ENCODE peak calls at places on chromosome 1, in six cellular contexts. M is PC-9, L is adrenal gland, P is IMR-90, K is heart left ventricle, E is astrocyte. Z is an unnamed sample.
A peak's percentile ranks its signal among the peaks of the same experiment; 100 is the strongest.

GRCh38 chr1:2148691-2149090 is 45.9 kb downstream of the FAAP20 start:
- DNase-seq in M (no peak), L (no peak), E (no peak), P (no peak), K (peak; percentile 43), Z (no peak)

GRCh38 chr1:5658340-5659316 is 333.6 kb downstream of the NPHP4 start:
- DNase-seq in M (no peak), P (no peak), K (no peak), L (no peak), E (no peak), Z (no peak)

GRCh38 chr1:41738010-41738409 is 180.7 kb downstream of the HIVEP3 start:
- DNase-seq in M (no peak), E (no peak), L (no peak), K (no peak), P (no peak), Z (no peak)

GRCh38 chr1:204146965-204147364 is 4.9 kb downstream of the ETNK2 start:
- DNase-seq in L (no peak), E (no peak), M (no peak), P (no peak), K (no peak), Z (no peak)

GRCh38 chr1:36321119-36321951 is 2.1 kb downstream of the EVA1B start:
- DNase-seq in P (peak; percentile 94), K (peak; percentile 89), E (peak; percentile 52), M (no peak), L (peak; percentile 76), Z (no peak)

GRCh38 chr1:109912873-109913272 is 2.2 kb downstream of the CSF1 start:
- DNase-seq in M (no peak), K (no peak), P (peak; percentile 31), L (no peak), E (peak; percentile 58), Z (no peak)

GRCh38 chr1:92486251-92487077 is at the start of gene GFI1:
- DNase-seq in E (no peak), K (peak; percentile 25), L (no peak), M (no peak), P (no peak), Z (peak; percentile 36)

GRCh38 chr1:22247527-22248218 is 104.8 kb upstream of the WNT4 start:
- DNase-seq in L (no peak), K (no peak), M (no peak), P (no peak), E (no peak), Z (no peak)

GRCh38 chr1:206714331-206715058 is 29.8 kb downstream of the MAPKAPK2 start:
- DNase-seq in E (peak; percentile 45), L (peak; percentile 68), M (peak; percentile 92), P (peak; percentile 82), K (no peak), Z (peak; percentile 86)

GRCh38 chr1:12475947-12476346 is 142.1 kb downstream of the DHRS3 start:
- DNase-seq in L (no peak), M (peak; percentile 61), K (no peak), E (peak; percentile 92), P (peak; percentile 25), Z (no peak)

GRCh38 chr1:45512641-45513054 is 9.0 kb downstream of the PRDX1 start:
- DNase-seq in L (peak; percentile 69), P (peak; percentile 71), M (peak; percentile 55), K (peak; percentile 55), E (peak; percentile 44), Z (peak; percentile 57)

GRCh38 chr1:150548632-150549495 is at the start of gene ADAMTSL4:
- DNase-seq in K (peak; percentile 64), P (peak; percentile 78), E (peak; percentile 74), L (peak; percentile 85), M (peak; percentile 60), Z (peak; percentile 76)

GRCh38 chr1:231039161-231040018 is 664 bp downstream of the FAM89A start:
- DNase-seq in P (peak; percentile 37), L (peak; percentile 44), M (no peak), E (peak; percentile 20), K (peak; percentile 26), Z (peak; percentile 50)

GRCh38 chr1:159056069-159056698 is 20.4 kb downstream of the AIM2 start:
- DNase-seq in L (no peak), P (no peak), K (no peak), M (no peak), E (no peak), Z (no peak)

GRCh38 chr1:2355408-2356261 is 35.7 kb downstream of the MORN1 start:
- DNase-seq in P (no peak), L (no peak), E (no peak), K (no peak), M (no peak), Z (no peak)

GRCh38 chr1:67749263-67749843 is 64.4 kb downstream of the GADD45A start:
- DNase-seq in L (no peak), E (no peak), K (no peak), M (no peak), P (no peak), Z (no peak)

GRCh38 chr1:167912294-167912693 is 1.6 kb downstream of the ADCY10 start:
- DNase-seq in E (no peak), K (no peak), P (no peak), L (no peak), M (no peak), Z (no peak)

GRCh38 chr1:81391100-81391828 is 409.5 kb upstream of the ADGRL2 start:
- DNase-seq in L (no peak), K (no peak), P (peak; percentile 31), E (no peak), M (no peak), Z (no peak)

GRCh38 chr1:10586125-10586524 is 111.4 kb downstream of the PEX14 start:
- DNase-seq in P (no peak), E (no peak), L (no peak), M (no peak), K (no peak), Z (no peak)

GRCh38 chr1:183832472-183832871 is 27.6 kb downstream of the RGL1 start:
- DNase-seq in L (no peak), K (no peak), M (no peak), E (no peak), P (no peak), Z (no peak)

GRCh38 chr1:15386128-15386824 is 23.4 kb upstream of the EFHD2 start:
- DNase-seq in K (no peak), M (no peak), P (no peak), E (peak; percentile 29), L (no peak), Z (no peak)

GRCh38 chr1:3145489-3146325 is 76.7 kb downstream of the PRDM16 start:
- DNase-seq in M (no peak), P (no peak), E (no peak), K (no peak), L (no peak), Z (no peak)

GRCh38 chr1:109425391-109425790 is 857 bp downstream of the PSMA5 start:
- DNase-seq in E (no peak), L (no peak), M (no peak), K (no peak), P (peak; percentile 38), Z (no peak)

GRCh38 chr1:24921938-24922662 is 8.0 kb downstream of the RUNX3 start:
- DNase-seq in P (no peak), E (no peak), L (no peak), K (no peak), M (no peak), Z (no peak)

GRCh38 chr1:151024540-151025146 is 11.7 kb upstream of the BNIPL start:
- DNase-seq in P (peak; percentile 62), K (peak; percentile 87), L (peak; percentile 86), M (no peak), E (peak; percentile 39), Z (peak; percentile 53)

GRCh38 chr1:49363628-49364027 is 586.9 kb upstream of the BEND5 start:
- DNase-seq in P (no peak), M (no peak), L (no peak), K (no peak), E (no peak), Z (no peak)
- H3K9me3 ChIP-seq in P (peaks cover 6% of the 10 kb centered on the region), M (no peaks in the 10 kb centered on the region), L (no peaks in the 10 kb centered on the region), K (no peaks in the 10 kb centered on the region), E (no peaks in the 10 kb centered on the region), Z (no peaks in the 10 kb centered on the region)

GRCh38 chr1:112718691-112719418 is 3.7 kb upstream of the PPM1J start:
- DNase-seq in P (peak; percentile 58), L (peak; percentile 82), E (no peak), M (peak; percentile 55), K (peak; percentile 78), Z (peak; percentile 90)
- H3K27me3 ChIP-seq in P (peaks cover 6% of the 10 kb centered on the region), L (no peaks in the 10 kb centered on the region), E (peaks cover 4% of the 10 kb centered on the region), M (no peaks in the 10 kb centered on the region), K (peaks cover 3% of the 10 kb centered on the region), Z (peaks cover 5% of the 10 kb centered on the region)

GRCh38 chr1:87880098-87880746 is 551.5 kb downstream of the LMO4 start:
- DNase-seq in L (no peak), E (no peak), K (no peak), M (no peak), P (no peak), Z (no peak)
- H3K4me3 ChIP-seq in L (no peak overlapping the region), E (no peak overlapping the region), K (no peak overlapping the region), M (no peak overlapping the region), P (no peak overlapping the region), Z (no peak overlapping the region)

GRCh38 chr1:178752891-178753290 is 27.8 kb downstream of the RALGPS2 start:
- DNase-seq in M (no peak), P (no peak), K (no peak), L (no peak), E (no peak), Z (no peak)
- H3K9me3 ChIP-seq in M (peaks cover 34% of the 10 kb centered on the region), P (peaks cover 9% of the 10 kb centered on the region), K (no peaks in the 10 kb centered on the region), L (peaks cover 15% of the 10 kb centered on the region), E (peaks cover 4% of the 10 kb centered on the region), Z (peaks cover 21% of the 10 kb centered on the region)

DNA sequence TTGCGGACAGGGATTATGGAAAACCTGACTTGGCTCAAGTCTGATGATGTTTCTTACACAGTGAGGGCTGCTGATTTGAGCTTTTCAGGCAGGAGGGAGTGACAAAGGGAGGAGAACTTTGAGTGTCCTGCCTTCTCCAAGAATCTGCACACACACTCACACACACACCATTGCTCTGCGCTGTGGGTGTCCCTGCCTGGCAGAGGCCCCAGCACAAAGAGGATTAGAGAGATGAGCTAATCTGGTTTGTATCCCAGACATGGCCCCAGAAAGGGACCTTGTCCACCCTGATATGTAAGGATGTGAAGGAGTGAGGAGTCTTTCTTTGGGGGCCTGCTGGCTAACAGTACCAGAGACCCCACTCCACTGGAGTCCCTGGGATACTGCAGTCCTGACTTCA is 5.9 kb upstream of the WNT2B start:
- DNase-seq in M (no peak), K (no peak), E (no peak), L (no peak), P (no peak), Z (peak; percentile 50)
- H3K27me3 ChIP-seq in M (peaks cover 3% of the 10 kb centered on the region), K (peaks cover under 1% of the 10 kb centered on the region), E (peaks cover 65% of the 10 kb centered on the region), L (no peaks in the 10 kb centered on the region), P (peaks cover 30% of the 10 kb centered on the region), Z (no peaks in the 10 kb centered on the region)